ENCODE peak calls at places on chromosome 18, in five cellular contexts. One of them, this sample, is unnamed.

GRCh38 chr18:52337286-52337685 is 2.7 kb upstream of the DCC start:
- DNase-seq in mammary epithelial cell: peak
- DNase-seq in NCI-H510A: no peak
- DNase-seq in mucosa of gallbladder: no peak
- DNase-seq in ELF-1: no peak
- DNase-seq in this sample: no peak

GRCh38 chr18:10785798-10786197 is 260.0 kb downstream of the NAPG start:
- DNase-seq in mucosa of gallbladder: no peak
- DNase-seq in mammary epithelial cell: no peak
- DNase-seq in ELF-1: no peak
- DNase-seq in NCI-H510A: no peak
- DNase-seq in this sample: no peak

GRCh38 chr18:7878265-7879173 is 311.4 kb downstream of the PTPRM start:
- DNase-seq in NCI-H510A: no peak
- DNase-seq in mammary epithelial cell: no peak
- DNase-seq in mucosa of gallbladder: no peak
- DNase-seq in ELF-1: peak
- DNase-seq in this sample: peak

GRCh38 chr18:35695384-35695783 is 113.8 kb downstream of the GALNT1 start:
- DNase-seq in NCI-H510A: no peak
- DNase-seq in mammary epithelial cell: no peak
- DNase-seq in mucosa of gallbladder: no peak
- DNase-seq in ELF-1: no peak
- DNase-seq in this sample: no peak

GRCh38 chr18:9101730-9102390 is 639 bp upstream of the NDUFV2 start:
- DNase-seq in ELF-1: no peak
- DNase-seq in mucosa of gallbladder: peak
- DNase-seq in NCI-H510A: peak
- DNase-seq in mammary epithelial cell: peak
- DNase-seq in this sample: no peak

GRCh38 chr18:48419268-48420022 is 10.3 kb upstream of the ZBTB7C start:
- DNase-seq in ELF-1: peak
- DNase-seq in mammary epithelial cell: peak
- DNase-seq in NCI-H510A: no peak
- DNase-seq in mucosa of gallbladder: no peak
- DNase-seq in this sample: peak

GRCh38 chr18:48887294-48887904 is 63.4 kb downstream of the SMAD7 start:
- DNase-seq in NCI-H510A: no peak
- DNase-seq in ELF-1: no peak
- DNase-seq in mucosa of gallbladder: no peak
- DNase-seq in mammary epithelial cell: no peak
- DNase-seq in this sample: no peak

GRCh38 chr18:12939161-12939560 is 8.7 kb upstream of the SEH1L start:
- DNase-seq in ELF-1: no peak
- DNase-seq in mucosa of gallbladder: no peak
- DNase-seq in NCI-H510A: no peak
- DNase-seq in mammary epithelial cell: no peak
- DNase-seq in this sample: no peak

GRCh38 chr18:23618862-23619387 is 32.6 kb upstream of the NPC1 start:
- DNase-seq in NCI-H510A: no peak
- DNase-seq in mucosa of gallbladder: no peak
- DNase-seq in mammary epithelial cell: no peak
- DNase-seq in ELF-1: peak
- DNase-seq in this sample: peak

This sample was measured in mesendoderm.